ENCODE peak calls at places on chromosomes 11 and 22, in seven cellular contexts. N is BJ, A is H9, Z is mucosa of descending colon, K is Peyer's patch, W is type B pancreatic cell, R is lung. Y is an unnamed sample.

GRCh38 chr11:55707029-55707428 is 45.0 kb downstream of the OR4C6 start:
- DNase-seq in N (no peak), A (no peak), Z (no peak), K (no peak), W (no peak), R (no peak), Y (no peak)

GRCh38 chr11:73314121-73314948 is 6.3 kb downstream of the ARHGEF17 start:
- DNase-seq in N (no peak), A (no peak), Z (no peak), K (no peak), W (no peak), R (peak), Y (no peak)

GRCh38 chr22:16957781-16958180 is 50.2 kb downstream of the GAB4 start:
- DNase-seq in N (no peak), A (peak), Z (no peak), K (no peak), W (no peak), R (no peak), Y (peak)

GRCh38 chr22:22344430-22344829 is 99.8 kb downstream of the VPREB1 start:
- DNase-seq in N (no peak), A (no peak), Z (no peak), K (no peak), W (no peak), R (no peak), Y (no peak)

GRCh38 chr22:31585161-31585859 is 76.7 kb downstream of the PISD start:
- DNase-seq in N (no peak), A (no peak), Z (no peak), K (no peak), W (no peak), R (no peak), Y (no peak)

GRCh38 chr11:46183819-46184218 is 62.6 kb upstream of the PHF21A start:
- DNase-seq in N (no peak), A (no peak), Z (no peak), K (no peak), W (no peak), R (no peak), Y (no peak)

GRCh38 chr11:33128739-33129138 is 32.5 kb downstream of the CSTF3 start:
- DNase-seq in N (no peak), A (no peak), Z (no peak), K (no peak), W (no peak), R (no peak), Y (no peak)

GRCh38 chr22:17161991-17162390 is 2.9 kb upstream of the HDHD5 start:
- DNase-seq in N (no peak), A (no peak), Z (no peak), K (no peak), W (no peak), R (no peak), Y (no peak)

GRCh38 chr11:128862913-128863660 is 4.0 kb downstream of the KCNJ1 start:
- DNase-seq in N (peak), A (no peak), Z (no peak), K (no peak), W (no peak), R (no peak), Y (no peak)

GRCh38 chr11:3614742-3615171 is 27.0 kb downstream of the ART5 start:
- DNase-seq in N (no peak), A (no peak), Z (no peak), K (no peak), W (no peak), R (peak), Y (no peak)

GRCh38 chr22:27980424-27981148 is 61.5 kb upstream of the PITPNB start:
- DNase-seq in N (no peak), A (peak), Z (no peak), K (peak), W (no peak), R (no peak), Y (peak)

GRCh38 chr11:111765320-111765983 is 737 bp downstream of the PPP2R1B start:
- DNase-seq in N (no peak), A (no peak), Z (no peak), K (peak), W (no peak), R (peak), Y (peak)

GRCh38 chr11:94926698-94927237 is 46.6 kb downstream of the CWC15 start:
- DNase-seq in N (peak), A (peak), Z (peak), K (no peak), W (no peak), R (peak), Y (peak)

GRCh38 chr11:34358666-34359547 is 1.1 kb upstream of the ABTB2 start:
- DNase-seq in N (no peak), A (peak), Z (peak), K (peak), W (peak), R (peak), Y (no peak)

GRCh38 chr11:69894126-69895047 is 75.2 kb upstream of the FGF3 start:
- DNase-seq in N (no peak), A (no peak), Z (no peak), K (no peak), W (no peak), R (no peak), Y (no peak)

GRCh38 chr11:96228911-96229310 is 114.1 kb downstream of the MAML2 start:
- DNase-seq in N (no peak), A (no peak), Z (no peak), K (no peak), W (no peak), R (no peak), Y (no peak)

GRCh38 chr11:2271077-2271326 is 614 bp upstream of the ASCL2 start:
- DNase-seq in N (no peak), A (no peak), Z (peak), K (peak), W (no peak), R (peak), Y (no peak)

GRCh38 chr11:413120-414081 is 1.4 kb downstream of the SIGIRR start:
- DNase-seq in N (no peak), A (no peak), Z (no peak), K (no peak), W (no peak), R (no peak), Y (no peak)

GRCh38 chr11:35617687-35618496 is at the start of gene FJX1:
- DNase-seq in N (peak), A (peak), Z (peak), K (no peak), W (peak), R (peak), Y (peak)

GRCh38 chr22:26848244-26848920 is 191.0 kb downstream of the MIAT start:
- DNase-seq in N (no peak), A (no peak), Z (no peak), K (no peak), W (no peak), R (no peak), Y (peak)

GRCh38 chr11:103055174-103055890 is 36.6 kb downstream of the DCUN1D5 start:
- DNase-seq in N (no peak), A (no peak), Z (no peak), K (no peak), W (no peak), R (no peak), Y (no peak)

GRCh38 chr11:1349074-1349931 is 39.9 kb upstream of the TOLLIP start:
- DNase-seq in N (no peak), A (peak), Z (peak), K (no peak), W (no peak), R (no peak), Y (no peak)

GRCh38 chr11:62144641-62145255 is 20.9 kb downstream of the INCENP start:
- DNase-seq in N (no peak), A (peak), Z (no peak), K (peak), W (peak), R (no peak), Y (peak)

GRCh38 chr11:119693253-119693815 is 35.7 kb downstream of the NECTIN1 start:
- DNase-seq in N (no peak), A (no peak), Z (no peak), K (no peak), W (no peak), R (no peak), Y (no peak)

GRCh38 chr22:50715776-50716175 is 22.2 kb upstream of the ACR start:
- DNase-seq in N (no peak), A (no peak), Z (no peak), K (no peak), W (no peak), R (no peak), Y (no peak)

GRCh38 chr11:23577296-23577695 is 717.0 kb upstream of the CCDC179 start:
- DNase-seq in N (no peak), A (no peak), Z (no peak), K (no peak), W (no peak), R (no peak), Y (no peak)

GRCh38 chr22:48748113-48748859 is 1079.4 kb downstream of the BRD1 start:
- DNase-seq in N (no peak), A (peak), Z (peak), K (peak), W (no peak), R (peak), Y (peak)

GRCh38 chr22:45882881-45883810 is 93.8 kb downstream of the WNT7B start:
- DNase-seq in N (no peak), A (peak), Z (no peak), K (no peak), W (peak), R (no peak), Y (no peak)

GRCh38 chr11:130592056-130592455 is 143.6 kb downstream of the ADAMTS15 start:
- DNase-seq in N (no peak), A (no peak), Z (no peak), K (no peak), W (no peak), R (no peak), Y (no peak)

GRCh38 chr11:118592616-118593367 is 14.6 kb upstream of the PHLDB1 start:
- DNase-seq in N (no peak), A (no peak), Z (no peak), K (no peak), W (no peak), R (no peak), Y (no peak)

GRCh38 chr22:49567894-49568750 is 259.6 kb downstream of the BRD1 start:
- DNase-seq in N (no peak), A (peak), Z (no peak), K (no peak), W (peak), R (no peak), Y (peak)

GRCh38 chr22:41288245-41288946 is 2.4 kb upstream of the RANGAP1 start:
- DNase-seq in N (no peak), A (peak), Z (peak), K (no peak), W (no peak), R (no peak), Y (no peak)

GRCh38 chr11:40241524-40242037 is 1217.9 kb downstream of the LRRC4C start:
- DNase-seq in N (no peak), A (no peak), Z (no peak), K (no peak), W (no peak), R (no peak), Y (no peak)

DNA sequence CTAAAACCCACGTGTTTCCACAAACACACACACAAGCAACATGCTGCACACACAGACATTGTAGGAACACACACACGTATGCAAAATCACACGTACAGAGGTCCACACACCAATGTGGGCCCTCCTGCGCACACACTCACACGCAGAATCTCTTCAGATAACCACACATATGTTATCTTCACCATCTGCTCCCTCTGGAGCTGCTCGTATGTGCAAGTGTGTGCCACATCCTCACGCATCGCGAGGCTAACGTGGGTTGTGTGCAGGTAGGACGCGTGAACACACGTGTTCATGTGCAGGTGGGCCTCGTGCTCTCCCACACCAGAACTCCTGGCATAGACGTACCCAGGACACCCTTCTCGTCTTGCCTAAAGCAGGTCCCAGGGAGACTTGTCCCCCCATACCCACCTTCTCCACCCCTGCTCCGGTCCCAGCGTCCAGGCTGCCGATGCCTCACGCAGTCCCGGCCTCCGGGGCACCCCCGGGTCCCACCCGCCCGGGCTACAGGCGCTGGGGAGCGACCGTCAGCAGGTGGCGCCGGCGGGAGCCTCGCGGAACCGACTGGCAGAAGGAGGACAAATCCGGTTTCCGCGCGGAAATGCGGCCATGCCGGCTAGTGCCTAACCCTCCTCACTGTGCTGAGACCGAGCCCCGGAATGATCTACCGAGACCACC is 10.3 kb upstream of the IGSF9B start:
- DNase-seq in N (no peak), A (peak), Z (peak), K (no peak), W (no peak), R (no peak), Y (no peak)
- TF ChIP-seq CTCF in N (peak), A (peak), Z (no peak), K (no peak), W (peak), R (no peak), Y (peak)

GRCh38 chr11:116145187-116145865 is 627.5 kb downstream of the BUD13 start:
- DNase-seq in N (no peak), A (no peak), Z (no peak), K (no peak), W (no peak), R (no peak), Y (no peak)
- TF ChIP-seq CTCF in N (no peak), A (peak), Z (no peak), K (no peak), W (peak), R (no peak), Y (no peak)

DNA sequence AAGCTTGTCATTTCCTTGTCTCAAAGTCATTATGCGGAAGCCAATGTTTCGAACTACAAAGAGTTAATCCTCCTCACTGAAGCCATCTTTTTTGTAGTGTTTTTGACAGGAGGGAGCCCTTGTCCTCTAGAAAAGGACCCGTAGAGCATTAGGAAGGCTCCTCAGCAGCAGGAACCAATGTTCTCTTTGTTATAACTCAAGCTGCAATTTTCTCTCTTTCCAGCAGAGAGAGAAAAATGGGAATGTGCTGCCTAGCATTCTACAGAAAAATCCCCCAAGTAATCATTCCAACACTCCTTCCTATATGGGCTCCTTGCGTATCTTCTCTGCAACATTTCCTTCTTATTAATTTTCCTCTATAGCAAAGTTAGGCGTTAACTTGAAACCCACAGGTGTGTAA is 30.6 kb downstream of the SC5D start:
- DNase-seq in N (no peak), A (no peak), Z (no peak), K (no peak), W (no peak), R (no peak), Y (no peak)
- TF ChIP-seq CTCF in N (no peak), A (peak), Z (no peak), K (no peak), W (peak), R (no peak), Y (no peak)

GRCh38 chr11:75337195-75337654 is 14.2 kb downstream of the ARRB1 start:
- DNase-seq in N (no peak), A (no peak), Z (peak), K (no peak), W (no peak), R (no peak), Y (no peak)

GRCh38 chr11:75342231-75342918 is 9.1 kb downstream of the ARRB1 start:
- DNase-seq in N (no peak), A (no peak), Z (no peak), K (no peak), W (no peak), R (no peak), Y (no peak)

GRCh38 chr11:75341583-75341982 is 9.9 kb downstream of the ARRB1 start:
- DNase-seq in N (no peak), A (no peak), Z (peak), K (no peak), W (no peak), R (no peak), Y (no peak)

GRCh38 chr11:75338516-75339218 is 12.8 kb downstream of the ARRB1 start:
- DNase-seq in N (no peak), A (no peak), Z (peak), K (no peak), W (no peak), R (no peak), Y (no peak)

GRCh38 chr11:75339685-75340409 is 11.6 kb downstream of the ARRB1 start:
- DNase-seq in N (no peak), A (no peak), Z (peak), K (no peak), W (no peak), R (no peak), Y (no peak)
- TF ChIP-seq CTCF in N (no peak), A (no peak), Z (no peak), K (no peak), W (peak), R (no peak), Y (peak)

DNA sequence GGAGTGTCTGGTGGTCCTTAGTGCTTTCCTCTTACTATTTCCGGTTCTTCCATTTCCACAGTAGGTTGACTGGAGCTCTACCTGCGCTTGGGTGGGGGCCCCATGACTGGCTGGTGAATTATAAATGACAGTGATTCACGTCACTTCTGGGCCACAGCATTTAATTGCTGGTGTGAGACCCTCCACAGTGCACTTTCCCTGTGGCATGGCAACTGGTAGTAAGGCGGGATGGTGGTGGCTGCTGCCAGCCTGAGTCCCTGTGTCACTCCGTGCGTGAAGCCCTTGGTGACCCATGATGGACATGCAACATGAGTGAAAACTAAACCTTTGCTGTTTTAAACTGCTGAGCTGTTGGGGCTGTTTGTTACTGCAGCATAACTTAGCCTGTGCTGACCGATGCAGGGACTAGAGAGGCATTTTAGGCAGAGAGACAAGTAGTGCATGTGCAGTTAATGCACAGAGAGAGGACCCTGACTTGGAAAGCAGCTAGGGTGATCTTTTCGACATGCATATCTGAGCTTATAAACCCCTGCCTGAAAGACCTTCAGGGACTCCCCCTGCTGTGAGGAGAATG is 3.1 kb downstream of the PRDM11 start:
- DNase-seq in N (no peak), A (peak), Z (no peak), K (no peak), W (peak), R (no peak), Y (peak)
- TF ChIP-seq CTCF in N (no peak), A (no peak), Z (no peak), K (no peak), W (no peak), R (no peak), Y (no peak)